ENCODE peak calls at places on chromosomes 1 and 21, in four cellular contexts. C is GM10248; Q is stimulated activated CD8-positive, alpha-beta memory T cell treated with anti-CD3 and anti-CD28 coated beads, Interleukin-2, amount 100 ng/mL, for 1 hour; L is brain microvascular endothelial cell. V is an unnamed sample.

GRCh38 chr1:30146448-30146847 is 576.9 kb downstream of the MATN1 start:
- DNase-seq in C (peak; percentile 3), L (no peak), Q (no peak), V (no peak)

GRCh38 chr1:220878223-220879081 is 791 bp upstream of the HLX start:
- DNase-seq in Q (no peak), C (peak; percentile 27), L (no peak), V (no peak)

GRCh38 chr1:42817976-42818375 is 779 bp upstream of the SVBP start:
- DNase-seq in Q (no peak), C (no peak), L (no peak), V (no peak)

GRCh38 chr1:159929155-159930051 is 4.1 kb upstream of the TAGLN2 start:
- DNase-seq in C (no peak), Q (no peak), L (no peak), V (no peak)

GRCh38 chr1:156677616-156678596 is 699 bp upstream of the NES start:
- DNase-seq in C (peak; percentile 66), Q (no peak), L (peak; percentile 65), V (no peak)

GRCh38 chr1:74570797-74571492 is 58.5 kb upstream of the LRRC53 start:
- DNase-seq in L (no peak), Q (no peak), C (no peak), V (no peak)

GRCh38 chr1:39955547-39956539 is 898 bp downstream of the MFSD2A start:
- DNase-seq in L (peak; percentile 31), C (peak; percentile 81), Q (no peak), V (no peak)

GRCh38 chr1:58922302-58923089 is 138.6 kb upstream of the JUN start:
- DNase-seq in Q (no peak), L (no peak), C (peak; percentile 37), V (no peak)

GRCh38 chr1:156632355-156632754 is 9.6 kb upstream of the BCAN start:
- DNase-seq in Q (no peak), C (no peak), L (no peak), V (no peak)

GRCh38 chr21:43881918-43882317 is 16.9 kb downstream of the AGPAT3 start:
- DNase-seq in Q (no peak), L (no peak), C (no peak), V (no peak)

GRCh38 chr1:25534389-25534788 is 9.0 kb upstream of the LDLRAP1 start:
- DNase-seq in Q (no peak), L (no peak), C (no peak), V (no peak)

GRCh38 chr21:41361786-41362604 is at the start of gene MX2:
- DNase-seq in Q (peak; percentile 51), C (peak; percentile 75), L (peak; percentile 40), V (peak; percentile 19)

GRCh38 chr1:223364685-223365382 is 858 bp upstream of the SUSD4 start:
- DNase-seq in Q (no peak), L (no peak), C (no peak), V (no peak)

GRCh38 chr21:45990049-45990711 is 8.6 kb downstream of the COL6A1 start:
- DNase-seq in L (no peak), Q (no peak), C (no peak), V (no peak)

GRCh38 chr1:201362906-201363305 is 14.6 kb downstream of the TNNT2 start:
- DNase-seq in C (no peak), L (no peak), Q (no peak), V (no peak)

GRCh38 chr1:41485605-41486004 is 1.1 kb upstream of the EDN2 start:
- DNase-seq in L (peak; percentile 72), C (no peak), Q (no peak), V (no peak)

GRCh38 chr1:147773215-147773715 is 12.9 kb upstream of the GJA5 start:
- DNase-seq in C (no peak), Q (no peak), L (no peak), V (no peak)

GRCh38 chr1:181386340-181386739 is 97.0 kb upstream of the CACNA1E start:
- DNase-seq in C (no peak), L (no peak), Q (no peak), V (no peak)

GRCh38 chr1:221718391-221719277 is 23.3 kb downstream of the DUSP10 start:
- DNase-seq in Q (no peak), C (no peak), L (no peak), V (no peak)

GRCh38 chr1:37850352-37850955 is 8.9 kb downstream of the MTF1 start:
- DNase-seq in C (no peak), Q (no peak), L (no peak), V (no peak)

V was measured in esophagus squamous epithelium.